ENCODE peak calls at places on chromosomes 16 and 17, in ten cellular contexts. R is skeletal muscle cell; D is NCI-H1105; Y is foreskin fibroblast; U is stimulated activated naive CD8-positive, alpha-beta T cell treated with anti-CD3 and anti-CD28 coated beads, Interleukin-15, amount 100 ng/mL, for 72 hours; F is SHP77; O is DMS153; Z is fibroblast of mammary gland; E is NCI-H2081; G is C1 segment of cervical spinal cord. T is an unnamed sample.

GRCh38 chr16:89001117-89002027 is 24.4 kb upstream of the CBFA2T3 start:
- DNase-seq in E (no peak), Z (no peak), F (no peak), O (no peak), U (no peak), R (no peak), D (no peak), Y (no peak), G (no peak), T (no peak)

GRCh38 chr17:63545302-63545928 is 4.9 kb upstream of the DCAF7 start:
- DNase-seq in F (no peak), E (no peak), U (no peak), R (no peak), O (no peak), Z (no peak), Y (no peak), D (no peak), G (no peak), T (no peak)

GRCh38 chr17:75341784-75342183 is 52.6 kb upstream of the SLC25A19 start:
- DNase-seq in R (no peak), F (no peak), O (no peak), G (no peak), D (no peak), Z (no peak), Y (no peak), E (no peak), U (no peak), T (no peak)

GRCh38 chr16:30551781-30552180 is 6.4 kb downstream of the ZNF764 start:
- DNase-seq in R (no peak), Z (no peak), G (no peak), O (no peak), F (no peak), Y (no peak), U (peak), E (no peak), D (no peak), T (no peak)

GRCh38 chr17:38735161-38735997 is 5.2 kb downstream of the CISD3 start:
- DNase-seq in D (peak), O (no peak), Z (no peak), U (peak), Y (no peak), E (peak), R (no peak), F (peak), G (peak), T (peak)

GRCh38 chr17:5364156-5364555 is 55.3 kb downstream of the NUP88 start:
- DNase-seq in Y (peak), G (no peak), R (peak), O (no peak), D (no peak), U (no peak), F (no peak), E (no peak), Z (peak), T (no peak)

GRCh38 chr16:89378947-89379771 is 111.2 kb downstream of the ANKRD11 start:
- DNase-seq in Z (peak), E (no peak), O (no peak), Y (no peak), R (no peak), D (no peak), F (no peak), G (no peak), U (no peak), T (peak)

GRCh38 chr16:68508641-68509240 is 30.4 kb upstream of the ZFP90 start:
- DNase-seq in G (no peak), D (no peak), Y (no peak), U (no peak), Z (no peak), F (no peak), E (no peak), R (no peak), O (no peak), T (no peak)

GRCh38 chr16:77562497-77562896 is 127.7 kb upstream of the ADAMTS18 start:
- DNase-seq in U (no peak), Y (no peak), F (no peak), D (no peak), G (no peak), O (no peak), E (no peak), R (no peak), Z (no peak), T (no peak)

GRCh38 chr16:59459811-59460210 is 725.7 kb upstream of the GOT2 start:
- DNase-seq in F (no peak), D (no peak), U (no peak), O (no peak), Y (no peak), G (no peak), E (no peak), R (peak), Z (peak), T (no peak)

GRCh38 chr17:63445571-63446217 is 412 bp downstream of the CYB561 start:
- DNase-seq in Z (no peak), R (no peak), Y (no peak), F (peak), D (peak), O (peak), G (no peak), E (peak), U (peak), T (peak)

GRCh38 chr17:48016112-48016511 is 21.5 kb downstream of the COPZ2 start:
- DNase-seq in Z (no peak), R (no peak), O (no peak), Y (no peak), E (no peak), D (no peak), G (no peak), U (no peak), F (no peak), T (no peak)

GRCh38 chr17:1787301-1787902 is 25.5 kb downstream of the SERPINF1 start:
- DNase-seq in Y (peak), R (peak), E (no peak), O (no peak), U (no peak), Z (peak), G (no peak), D (no peak), F (no peak), T (no peak)

T was measured in DMS79 treated with DMSO at 0.1 percent for 48 hours.